ENCODE peak calls at places on chromosomes 2 and 18, in eight cellular contexts. S, W, L, A, K, C, I and N are unnamed samples.

GRCh38 chr2:75896779-75897366 is 186.2 kb upstream of the GCFC2 start:
- DNase-seq in S (peak; percentile 25), W (no peak), L (peak; percentile 60), A (no peak), K (no peak), C (no peak), I (no peak), N (peak; percentile 39)

GRCh38 chr2:18630941-18631340 is 41.6 kb upstream of the NT5C1B start:
- DNase-seq in S (no peak), W (no peak), L (no peak), A (no peak), K (no peak), C (no peak), I (no peak), N (no peak)

GRCh38 chr2:210913461-210913860 is 357.1 kb downstream of the CPS1 start:
- DNase-seq in S (no peak), W (no peak), L (no peak), A (no peak), K (no peak), C (no peak), I (no peak), N (no peak)

GRCh38 chr2:104846182-104846954 is 7.5 kb upstream of the POU3F3 start:
- DNase-seq in S (no peak), W (no peak), L (no peak), A (no peak), K (no peak), C (no peak), I (no peak), N (no peak)

GRCh38 chr2:67840460-67841068 is 222.2 kb downstream of the C1D start:
- DNase-seq in S (peak; percentile 70), W (no peak), L (peak; percentile 43), A (peak; percentile 35), K (peak; percentile 68), C (peak; percentile 31), I (no peak), N (peak; percentile 48)

GRCh38 chr2:46866770-46867246 is 48.8 kb downstream of the MCFD2 start:
- DNase-seq in S (peak; percentile 76), W (no peak), L (peak; percentile 33), A (no peak), K (peak; percentile 77), C (no peak), I (no peak), N (peak; percentile 54)

GRCh38 chr2:224948859-224949258 is 93.4 kb downstream of the DOCK10 start:
- DNase-seq in S (no peak), W (no peak), L (no peak), A (no peak), K (peak; percentile 85), C (no peak), I (no peak), N (no peak)

GRCh38 chr2:240467149-240467642 is 31.7 kb downstream of the GPC1 start:
- DNase-seq in S (peak; percentile 8), W (no peak), L (no peak), A (peak; percentile 15), K (no peak), C (no peak), I (no peak), N (no peak)

GRCh38 chr2:25976884-25977741 is 5.2 kb downstream of the KIF3C start:
- DNase-seq in S (no peak), W (no peak), L (no peak), A (no peak), K (no peak), C (no peak), I (no peak), N (no peak)

GRCh38 chr2:95074663-95075439 is 46.8 kb downstream of the MRPS5 start:
- DNase-seq in S (no peak), W (peak; percentile 72), L (no peak), A (peak; percentile 93), K (no peak), C (no peak), I (no peak), N (no peak)

GRCh38 chr2:39603436-39603835 is 62.3 kb upstream of the TMEM178A start:
- DNase-seq in S (no peak), W (no peak), L (no peak), A (no peak), K (peak; percentile 6), C (no peak), I (no peak), N (no peak)

GRCh38 chr2:112633708-112634107 is 12.0 kb upstream of the SLC20A1 start:
- DNase-seq in S (no peak), W (no peak), L (no peak), A (no peak), K (no peak), C (no peak), I (no peak), N (no peak)

GRCh38 chr18:36078751-36079529 is 11.6 kb upstream of the RPRD1A start:
- DNase-seq in S (no peak), W (no peak), L (peak; percentile 40), A (no peak), K (no peak), C (no peak), I (no peak), N (no peak)